ENCODE peak calls at places on chromosomes 7 and 10, in six cellular contexts. T is A549; P is AG10803; D is ELR; M is CD8-positive, alpha-beta memory T cell; F is M059J. I is an unnamed sample.

GRCh38 chr10:5945561-5946418 is 31.6 kb downstream of the IL15RA start:
- DNase-seq in P (peak), M (no peak), F (peak), T (no peak), D (peak), I (no peak)

GRCh38 chr10:50362547-50363125 is 111.3 kb upstream of the ASAH2 start:
- DNase-seq in M (no peak), P (no peak), F (peak), T (no peak), D (peak), I (no peak)

GRCh38 chr10:88932539-88933256 is 19.9 kb downstream of the ACTA2 start:
- DNase-seq in P (peak), D (peak), T (peak), M (no peak), F (peak), I (peak)

GRCh38 chr7:90563286-90563685 is 32.8 kb upstream of the CDK14 start:
- DNase-seq in D (no peak), T (no peak), P (peak), F (no peak), M (no peak), I (no peak)

GRCh38 chr7:27161721-27162547 is 3.4 kb downstream of the HOXA9 start:
- DNase-seq in M (no peak), T (no peak), F (peak), D (no peak), P (no peak), I (no peak)

GRCh38 chr7:17690030-17690429 is 250.3 kb downstream of the SNX13 start:
- DNase-seq in T (no peak), P (peak), M (no peak), F (peak), D (peak), I (no peak)

GRCh38 chr7:149005427-149006344 is 22.6 kb downstream of the PDIA4 start:
- DNase-seq in T (peak), D (peak), F (peak), M (peak), P (peak), I (peak)

GRCh38 chr7:16850772-16851466 is 30.9 kb downstream of the AGR3 start:
- DNase-seq in F (no peak), M (no peak), T (no peak), P (no peak), D (no peak), I (no peak)

GRCh38 chr10:133528296-133528844 is 1.2 kb downstream of the CYP2E1 start:
- DNase-seq in D (no peak), T (no peak), P (no peak), M (no peak), F (no peak), I (no peak)

GRCh38 chr7:22176791-22177412 is 180.1 kb downstream of the RAPGEF5 start:
- DNase-seq in M (no peak), D (no peak), P (no peak), F (no peak), T (no peak), I (no peak)

GRCh38 chr10:58512470-58513188 is at the start of gene BICC1:
- DNase-seq in T (peak), M (no peak), F (peak), D (peak), P (peak), I (peak)

GRCh38 chr10:71726673-71727428 is 7.3 kb upstream of the C10orf105 start:
- DNase-seq in P (no peak), T (no peak), D (no peak), M (peak), F (no peak), I (no peak)

GRCh38 chr10:89744021-89744420 is 42.6 kb downstream of the KIF20B start:
- DNase-seq in P (peak), T (no peak), F (peak), D (peak), M (no peak), I (no peak)

GRCh38 chr10:266974-267425 is 131.7 kb downstream of the ZMYND11 start:
- DNase-seq in M (no peak), T (no peak), P (peak), F (no peak), D (peak), I (no peak)

GRCh38 chr10:117454502-117454901 is 79.3 kb upstream of the PDZD8 start:
- DNase-seq in T (no peak), M (no peak), D (peak), P (peak), F (peak), I (no peak)

GRCh38 chr7:47576031-47576908 is 5.6 kb downstream of the TNS3 start:
- DNase-seq in T (peak), M (no peak), P (peak), F (peak), D (peak), I (no peak)

GRCh38 chr10:1170867-1171180 is 114.6 kb downstream of the WDR37 start:
- DNase-seq in P (no peak), T (no peak), D (no peak), F (no peak), M (no peak), I (no peak)

GRCh38 chr7:82036146-82036886 is 266.5 kb upstream of the HGF start:
- DNase-seq in D (peak), T (no peak), M (no peak), F (peak), P (peak), I (no peak)

GRCh38 chr10:128035557-128035973 is 90.7 kb downstream of the MKI67 start:
- DNase-seq in T (peak), P (peak), M (peak), D (peak), F (peak), I (peak)